ENCODE peak calls at places on chromosomes 12 and 14, in seven cellular contexts. I is anterior cingulate cortex; R is transverse colon; C is occipital lobe; P is adrenal gland; J is uterus; H is CD4-positive, CD25-positive, alpha-beta regulatory T cell. X is an unnamed sample.

GRCh38 chr14:101125719-101126375 is 222.3 kb upstream of the RTL1 start:
- DNase-seq in I (no peak), R (no peak), C (no peak), P (peak; percentile 13), J (no peak), H (no peak), X (no peak)

GRCh38 chr14:106024983-106025604 is 498.7 kb downstream of the TMEM121 start:
- DNase-seq in I (no peak), R (no peak), C (no peak), P (no peak), J (no peak), H (no peak), X (no peak)

GRCh38 chr14:55329999-55330710 is 58.9 kb downstream of the FBXO34 start:
- DNase-seq in I (no peak), R (no peak), C (no peak), P (no peak), J (no peak), H (no peak), X (no peak)

GRCh38 chr14:88554458-88555286 is at the start of gene PTPN21:
- DNase-seq in I (peak; percentile 38), R (peak; percentile 84), C (no peak), P (peak; percentile 75), J (peak; percentile 83), H (no peak), X (no peak)

GRCh38 chr14:20719777-20720176 is 25.9 kb upstream of the EDDM3A start:
- DNase-seq in I (no peak), R (peak; percentile 34), C (no peak), P (no peak), J (no peak), H (no peak), X (no peak)

GRCh38 chr14:96269359-96269710 is 13.3 kb downstream of the BDKRB1 start:
- DNase-seq in I (no peak), R (no peak), C (no peak), P (no peak), J (no peak), H (no peak), X (no peak)

GRCh38 chr14:74475678-74476077 is 17.4 kb downstream of the NPC2 start:
- DNase-seq in I (no peak), R (no peak), C (no peak), P (no peak), J (no peak), H (no peak), X (no peak)

GRCh38 chr14:75711134-75711795 is 50.2 kb downstream of the TTLL5 start:
- DNase-seq in I (no peak), R (no peak), C (no peak), P (peak; percentile 43), J (peak; percentile 27), H (peak; percentile 58), X (no peak)

GRCh38 chr14:76780875-76781647 is 19.8 kb downstream of the VASH1 start:
- DNase-seq in I (peak; percentile 56), R (no peak), C (peak; percentile 79), P (peak; percentile 68), J (no peak), H (no peak), X (no peak)

GRCh38 chr12:78359530-78359929 is 505.0 kb upstream of the SYT1 start:
- DNase-seq in I (no peak), R (peak; percentile 9), C (no peak), P (peak; percentile 24), J (peak; percentile 56), H (no peak), X (no peak)

GRCh38 chr12:119153477-119154434 is 25.0 kb upstream of the HSPB8 start:
- DNase-seq in I (peak; percentile 6), R (peak; percentile 25), C (peak; percentile 10), P (peak; percentile 43), J (peak; percentile 63), H (peak; percentile 7), X (no peak)

X was measured in NCI-H1417 treated with DMSO at 0.1 percent for 48 hours.